ENCODE peak calls at places on chromosomes 3 and 15, in ten cellular contexts. K is mucosa of gallbladder; U is NCI-H1092; J is activated CD4-positive, alpha-beta T cell treated with anti-CD3 and anti-CD28 coated beads, Interleukin-2, amount 50 U/mL, for 24 hours; X is naive thymus-derived CD8-positive, alpha-beta T cell; M is stimulated activated CD4-positive, alpha-beta T cell treated with anti-CD3 and anti-CD28 coated beads, Interleukin-4, amount 100 ng/mL, for 48 hours; S is CD8-positive, alpha-beta T cell; R is T-helper 17 cell; P is neural crest cell; A is GM23248. D is an unnamed sample.

GRCh38 chr15:60219841-60220240 is 177.9 kb downstream of the ANXA2 start:
- DNase-seq in K (no peak), U (no peak), J (no peak), X (no peak), M (no peak), S (no peak), R (no peak), P (no peak), A (no peak), D (no peak)

GRCh38 chr3:9161298-9161697 is 88.1 kb downstream of the SRGAP3 start:
- DNase-seq in K (no peak), U (no peak), J (no peak), X (no peak), M (no peak), S (no peak), R (no peak), P (no peak), A (no peak), D (no peak)

GRCh38 chr3:10162147-10162546 is 2.6 kb upstream of the IRAK2 start:
- DNase-seq in K (no peak), U (no peak), J (no peak), X (no peak), M (no peak), S (no peak), R (no peak), P (no peak), A (no peak), D (no peak)

GRCh38 chr3:45067486-45067885 is 41.4 kb downstream of the CLEC3B start:
- DNase-seq in K (no peak), U (no peak), J (no peak), X (no peak), M (no peak), S (no peak), R (no peak), P (no peak), A (peak; percentile 24), D (no peak)

GRCh38 chr3:138862531-138862923 is 27.8 kb upstream of the PIK3CB start:
- DNase-seq in K (peak; percentile 33), U (no peak), J (no peak), X (no peak), M (no peak), S (no peak), R (no peak), P (no peak), A (peak; percentile 19), D (no peak)

GRCh38 chr3:65666426-65667091 is 372.2 kb downstream of the MAGI1 start:
- DNase-seq in K (no peak), U (no peak), J (no peak), X (no peak), M (no peak), S (no peak), R (no peak), P (no peak), A (peak; percentile 30), D (no peak)

GRCh38 chr15:73650387-73651126 is 17.4 kb upstream of the NPTN start:
- DNase-seq in K (no peak), U (no peak), J (no peak), X (no peak), M (no peak), S (no peak), R (no peak), P (no peak), A (peak; percentile 84), D (no peak)

GRCh38 chr3:14369675-14370669 is 32.4 kb upstream of the SLC6A6 start:
- DNase-seq in K (peak; percentile 70), U (no peak), J (no peak), X (no peak), M (no peak), S (no peak), R (no peak), P (no peak), A (no peak), D (no peak)

GRCh38 chr3:81249540-81250029 is 511.9 kb downstream of the GBE1 start:
- DNase-seq in K (peak; percentile 40), U (no peak), J (no peak), X (no peak), M (no peak), S (no peak), R (no peak), P (no peak), A (peak; percentile 72), D (no peak)

GRCh38 chr3:179562467-179563297 is at the start of gene ACTL6A:
- DNase-seq in K (peak; percentile 100), U (peak; percentile 99), J (peak; percentile 96), X (peak; percentile 96), M (peak; percentile 100), S (peak; percentile 98), R (peak; percentile 95), P (peak; percentile 99), A (peak; percentile 99), D (peak; percentile 99)

GRCh38 chr3:41565003-41565402 is 365.7 kb downstream of the CTNNB1 start:
- DNase-seq in K (no peak), U (no peak), J (no peak), X (no peak), M (no peak), S (no peak), R (no peak), P (no peak), A (no peak), D (no peak)

GRCh38 chr3:52895416-52895815 is 1.9 kb downstream of the STIMATE start:
- DNase-seq in K (no peak), U (no peak), J (no peak), X (no peak), M (peak; percentile 31), S (no peak), R (no peak), P (no peak), A (no peak), D (no peak)

GRCh38 chr15:78934063-78935023 is 10.5 kb downstream of the CTSH start:
- DNase-seq in K (no peak), U (no peak), J (no peak), X (no peak), M (no peak), S (no peak), R (no peak), P (no peak), A (peak; percentile 37), D (no peak)

GRCh38 chr3:176927985-176928931 is 269.0 kb downstream of the TBL1XR1 start:
- DNase-seq in K (no peak), U (no peak), J (no peak), X (no peak), M (no peak), S (no peak), R (no peak), P (no peak), A (no peak), D (no peak)

GRCh38 chr3:54949491-54950044 is 21.7 kb upstream of the LRTM1 start:
- DNase-seq in K (no peak), U (no peak), J (no peak), X (no peak), M (no peak), S (no peak), R (no peak), P (no peak), A (no peak), D (no peak)

GRCh38 chr3:39122811-39123210 is 15.3 kb downstream of the TTC21A start:
- DNase-seq in K (no peak), U (no peak), J (no peak), X (no peak), M (no peak), S (no peak), R (no peak), P (no peak), A (no peak), D (no peak)

GRCh38 chr3:64445318-64446300 is 220.3 kb upstream of the PRICKLE2 start:
- DNase-seq in K (no peak), U (no peak), J (no peak), X (no peak), M (no peak), S (no peak), R (no peak), P (peak; percentile 61), A (peak; percentile 56), D (peak; percentile 37)

GRCh38 chr3:105813710-105814109 is 55.1 kb downstream of the CBLB start:
- DNase-seq in K (no peak), U (no peak), J (no peak), X (no peak), M (no peak), S (no peak), R (no peak), P (no peak), A (no peak), D (no peak)

GRCh38 chr3:21747376-21747775 is 3.6 kb downstream of the ZNF385D start:
- DNase-seq in K (no peak), U (no peak), J (no peak), X (no peak), M (no peak), S (no peak), R (no peak), P (no peak), A (peak; percentile 42), D (no peak)

D was measured in neuronal stem cell.